ENCODE peak calls at places on chromosomes 11 and 22, in five cellular contexts. One of them, this sample, is unnamed. For H3K4me1, the result is how much of the 10 kb centered on the place peaks cover.

GRCh38 chr22:47374901-47375575 is 612.6 kb downstream of the TBC1D22A start:
- DNase-seq in body of pancreas: no peak
- DNase-seq in esophagus muscularis mucosa: no peak
- DNase-seq in colonic mucosa: no peak
- DNase-seq in upper lobe of left lung: peak
- DNase-seq in this sample: no peak

GRCh38 chr22:41184679-41185078 is 20.4 kb upstream of the L3MBTL2 start:
- DNase-seq in upper lobe of left lung: no peak
- DNase-seq in body of pancreas: no peak
- DNase-seq in colonic mucosa: no peak
- DNase-seq in esophagus muscularis mucosa: no peak
- DNase-seq in this sample: no peak

GRCh38 chr22:24474221-24474620 is 20.9 kb upstream of the UPB1 start:
- DNase-seq in esophagus muscularis mucosa: no peak
- DNase-seq in colonic mucosa: no peak
- DNase-seq in body of pancreas: no peak
- DNase-seq in upper lobe of left lung: no peak
- DNase-seq in this sample: no peak

GRCh38 chr11:92225206-92225562 is 566 bp downstream of the FAT3 start:
- DNase-seq in body of pancreas: no peak
- DNase-seq in upper lobe of left lung: peak
- DNase-seq in colonic mucosa: no peak
- DNase-seq in esophagus muscularis mucosa: no peak
- DNase-seq in this sample: no peak

GRCh38 chr11:116703421-116703820 is 69.4 kb downstream of the BUD13 start:
- DNase-seq in colonic mucosa: no peak
- DNase-seq in esophagus muscularis mucosa: no peak
- DNase-seq in body of pancreas: peak
- DNase-seq in upper lobe of left lung: no peak
- DNase-seq in this sample: peak

GRCh38 chr22:21094911-21095772 is 49.4 kb downstream of the LRRC74B start:
- DNase-seq in esophagus muscularis mucosa: peak
- DNase-seq in colonic mucosa: no peak
- DNase-seq in upper lobe of left lung: no peak
- DNase-seq in body of pancreas: no peak
- DNase-seq in this sample: no peak

GRCh38 chr11:26276798-26277424 is 55.0 kb upstream of the ANO3 start:
- DNase-seq in body of pancreas: peak
- DNase-seq in esophagus muscularis mucosa: no peak
- DNase-seq in upper lobe of left lung: no peak
- DNase-seq in colonic mucosa: peak
- DNase-seq in this sample: peak

GRCh38 chr11:32438346-32438882 is 3.1 kb upstream of the WT1 start:
- DNase-seq in body of pancreas: no peak
- DNase-seq in esophagus muscularis mucosa: no peak
- DNase-seq in colonic mucosa: no peak
- DNase-seq in upper lobe of left lung: no peak
- DNase-seq in this sample: no peak

GRCh38 chr11:41301023-41301422 is 158.4 kb downstream of the LRRC4C start:
- DNase-seq in upper lobe of left lung: no peak
- DNase-seq in esophagus muscularis mucosa: no peak
- DNase-seq in colonic mucosa: no peak
- DNase-seq in body of pancreas: no peak
- DNase-seq in this sample: peak

GRCh38 chr11:2919188-2919587 is 10.0 kb downstream of the PHLDA2 start:
- DNase-seq in esophagus muscularis mucosa: no peak
- DNase-seq in colonic mucosa: no peak
- DNase-seq in body of pancreas: no peak
- DNase-seq in upper lobe of left lung: peak
- DNase-seq in this sample: no peak

GRCh38 chr11:43933608-43934358 is 8.7 kb upstream of the C11orf96 start:
- DNase-seq in esophagus muscularis mucosa: no peak
- DNase-seq in body of pancreas: no peak
- DNase-seq in colonic mucosa: no peak
- DNase-seq in upper lobe of left lung: no peak
- DNase-seq in this sample: no peak

GRCh38 chr11:10659339-10660216 is 34.0 kb downstream of the IRAG1 start:
- DNase-seq in body of pancreas: peak
- DNase-seq in upper lobe of left lung: no peak
- DNase-seq in esophagus muscularis mucosa: no peak
- DNase-seq in colonic mucosa: no peak
- DNase-seq in this sample: peak

GRCh38 chr11:16410479-16410878 is 54.1 kb upstream of the SOX6 start:
- DNase-seq in body of pancreas: no peak
- DNase-seq in esophagus muscularis mucosa: no peak
- DNase-seq in colonic mucosa: no peak
- DNase-seq in upper lobe of left lung: no peak
- DNase-seq in this sample: peak

GRCh38 chr22:39518996-39519680 is 1.2 kb upstream of the ATF4 start:
- DNase-seq in esophagus muscularis mucosa: no peak
- DNase-seq in body of pancreas: no peak
- DNase-seq in colonic mucosa: peak
- DNase-seq in upper lobe of left lung: no peak
- DNase-seq in this sample: peak

GRCh38 chr11:117769530-117769929 is 27.5 kb downstream of the DSCAML1 start:
- DNase-seq in colonic mucosa: no peak
- DNase-seq in esophagus muscularis mucosa: no peak
- DNase-seq in body of pancreas: no peak
- DNase-seq in upper lobe of left lung: no peak
- DNase-seq in this sample: no peak

GRCh38 chr11:128733440-128734115 is 39.7 kb downstream of the FLI1 start:
- DNase-seq in upper lobe of left lung: no peak
- DNase-seq in colonic mucosa: no peak
- DNase-seq in esophagus muscularis mucosa: no peak
- DNase-seq in body of pancreas: no peak
- DNase-seq in this sample: no peak

GRCh38 chr11:134763030-134763388 is 351.0 kb upstream of the B3GAT1 start:
- DNase-seq in esophagus muscularis mucosa: peak
- DNase-seq in colonic mucosa: no peak
- DNase-seq in upper lobe of left lung: peak
- DNase-seq in body of pancreas: no peak
- DNase-seq in this sample: no peak

GRCh38 chr11:45941285-45941684 is 18.8 kb downstream of the LARGE2 start:
- DNase-seq in body of pancreas: no peak
- DNase-seq in esophagus muscularis mucosa: no peak
- DNase-seq in upper lobe of left lung: no peak
- DNase-seq in colonic mucosa: no peak
- DNase-seq in this sample: no peak

GRCh38 chr11:104668797-104669463 is 229.3 kb downstream of the CASP12 start:
- DNase-seq in colonic mucosa: no peak
- DNase-seq in upper lobe of left lung: no peak
- DNase-seq in body of pancreas: no peak
- DNase-seq in esophagus muscularis mucosa: no peak
- DNase-seq in this sample: no peak

GRCh38 chr11:130278151-130278550 is 36.6 kb downstream of the ZBTB44 start:
- DNase-seq in body of pancreas: no peak
- DNase-seq in colonic mucosa: no peak
- DNase-seq in esophagus muscularis mucosa: no peak
- DNase-seq in upper lobe of left lung: no peak
- DNase-seq in this sample: no peak

GRCh38 chr22:46139895-46140350 is 10.4 kb upstream of the PPARA start:
- DNase-seq in body of pancreas: peak
- DNase-seq in colonic mucosa: no peak
- DNase-seq in upper lobe of left lung: peak
- DNase-seq in esophagus muscularis mucosa: no peak
- DNase-seq in this sample: no peak

GRCh38 chr11:36500315-36500721 is 9.8 kb downstream of the TRAF6 start:
- DNase-seq in upper lobe of left lung: no peak
- DNase-seq in esophagus muscularis mucosa: no peak
- DNase-seq in colonic mucosa: peak
- DNase-seq in body of pancreas: peak
- DNase-seq in this sample: no peak

GRCh38 chr11:93291889-93292288 is 38.7 kb upstream of the DEUP1 start:
- DNase-seq in upper lobe of left lung: no peak
- DNase-seq in colonic mucosa: no peak
- DNase-seq in esophagus muscularis mucosa: no peak
- DNase-seq in body of pancreas: no peak
- DNase-seq in this sample: no peak

DNA sequence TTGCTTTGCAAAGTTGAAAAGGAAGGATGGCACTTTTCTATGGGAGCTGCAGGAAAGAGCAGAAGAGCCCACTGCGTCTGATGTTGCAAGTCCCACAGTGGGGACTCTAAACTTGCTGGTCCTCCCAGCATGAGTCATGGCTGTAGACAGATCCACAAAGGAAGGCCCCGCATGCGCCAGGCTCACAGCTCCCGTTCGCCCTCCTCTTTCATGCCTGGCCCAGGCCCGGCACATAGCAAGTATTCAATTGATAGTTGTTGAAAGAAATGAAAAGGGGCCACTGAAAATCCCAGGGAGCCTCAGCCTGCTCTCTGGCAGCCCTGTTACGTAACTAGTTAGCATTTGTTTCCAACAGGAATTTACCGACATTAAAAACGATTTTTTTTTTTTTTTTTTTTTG is 18.9 kb downstream of the AP1B1 start:
- DNase-seq in body of pancreas: peak
- DNase-seq in upper lobe of left lung: no peak
- DNase-seq in colonic mucosa: no peak
- DNase-seq in esophagus muscularis mucosa: no peak
- DNase-seq in this sample: peak
- H3K4me1 ChIP-seq in body of pancreas: under half
- H3K4me1 ChIP-seq in upper lobe of left lung: under half
- H3K4me1 ChIP-seq in colonic mucosa: under half
- H3K4me1 ChIP-seq in esophagus muscularis mucosa: under half
- H3K4me1 ChIP-seq in this sample: under half

GRCh38 chr11:33696931-33697638 is 3.5 kb downstream of the C11orf91 start:
- DNase-seq in upper lobe of left lung: no peak
- DNase-seq in body of pancreas: no peak
- DNase-seq in colonic mucosa: no peak
- DNase-seq in esophagus muscularis mucosa: no peak
- DNase-seq in this sample: no peak

GRCh38 chr11:33697997-33698396 is 2.6 kb downstream of the C11orf91 start:
- DNase-seq in body of pancreas: no peak
- DNase-seq in colonic mucosa: no peak
- DNase-seq in upper lobe of left lung: no peak
- DNase-seq in esophagus muscularis mucosa: no peak
- DNase-seq in this sample: no peak

GRCh38 chr11:33699515-33700424 is 856 bp downstream of the C11orf91 start:
- DNase-seq in body of pancreas: peak
- DNase-seq in esophagus muscularis mucosa: no peak
- DNase-seq in colonic mucosa: peak
- DNase-seq in upper lobe of left lung: peak
- DNase-seq in this sample: no peak

GRCh38 chr11:33700425-33701271 is at the start of gene C11orf91:
- DNase-seq in esophagus muscularis mucosa: peak
- DNase-seq in upper lobe of left lung: peak
- DNase-seq in colonic mucosa: peak
- DNase-seq in body of pancreas: peak
- DNase-seq in this sample: peak

GRCh38 chr11:33698921-33699320 is 1.7 kb downstream of the C11orf91 start:
- DNase-seq in body of pancreas: no peak
- DNase-seq in esophagus muscularis mucosa: no peak
- DNase-seq in colonic mucosa: no peak
- DNase-seq in upper lobe of left lung: no peak
- DNase-seq in this sample: no peak
- H3K4me1 ChIP-seq in body of pancreas: half or more
- H3K4me1 ChIP-seq in esophagus muscularis mucosa: half or more
- H3K4me1 ChIP-seq in colonic mucosa: under half
- H3K4me1 ChIP-seq in upper lobe of left lung: under half
- H3K4me1 ChIP-seq in this sample: under half

DNA sequence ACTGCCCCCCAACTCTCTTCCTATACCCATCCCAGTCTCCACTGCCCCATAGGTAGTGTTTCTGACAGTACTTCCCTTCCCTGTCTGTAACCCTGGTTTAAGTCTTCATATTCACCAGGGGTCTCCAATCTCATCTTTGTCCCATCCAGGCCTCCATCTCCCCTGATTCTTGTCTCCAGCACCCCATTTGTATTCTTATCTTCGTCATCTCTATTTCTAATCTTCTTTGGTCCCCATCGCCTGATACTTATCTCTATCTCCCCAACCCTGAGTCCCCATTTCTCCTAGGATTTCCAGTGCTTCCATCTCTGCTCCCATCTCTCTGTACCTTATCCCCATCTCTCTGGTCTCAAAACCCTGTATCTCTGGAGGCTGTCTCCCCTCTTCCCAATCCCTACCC is 1.8 kb downstream of the PHOX2A start:
- DNase-seq in colonic mucosa: no peak
- DNase-seq in esophagus muscularis mucosa: no peak
- DNase-seq in body of pancreas: no peak
- DNase-seq in upper lobe of left lung: no peak
- DNase-seq in this sample: no peak
- H3K4me1 ChIP-seq in colonic mucosa: under half
- H3K4me1 ChIP-seq in esophagus muscularis mucosa: half or more
- H3K4me1 ChIP-seq in body of pancreas: under half
- H3K4me1 ChIP-seq in upper lobe of left lung: under half
- H3K4me1 ChIP-seq in this sample: under half

GRCh38 chr22:37014835-37015586 is 4.2 kb downstream of the TST start:
- DNase-seq in esophagus muscularis mucosa: no peak
- DNase-seq in body of pancreas: no peak
- DNase-seq in upper lobe of left lung: no peak
- DNase-seq in colonic mucosa: no peak
- DNase-seq in this sample: no peak
- H3K4me1 ChIP-seq in esophagus muscularis mucosa: half or more
- H3K4me1 ChIP-seq in body of pancreas: half or more
- H3K4me1 ChIP-seq in upper lobe of left lung: under half
- H3K4me1 ChIP-seq in colonic mucosa: under half
- H3K4me1 ChIP-seq in this sample: under half

DNA sequence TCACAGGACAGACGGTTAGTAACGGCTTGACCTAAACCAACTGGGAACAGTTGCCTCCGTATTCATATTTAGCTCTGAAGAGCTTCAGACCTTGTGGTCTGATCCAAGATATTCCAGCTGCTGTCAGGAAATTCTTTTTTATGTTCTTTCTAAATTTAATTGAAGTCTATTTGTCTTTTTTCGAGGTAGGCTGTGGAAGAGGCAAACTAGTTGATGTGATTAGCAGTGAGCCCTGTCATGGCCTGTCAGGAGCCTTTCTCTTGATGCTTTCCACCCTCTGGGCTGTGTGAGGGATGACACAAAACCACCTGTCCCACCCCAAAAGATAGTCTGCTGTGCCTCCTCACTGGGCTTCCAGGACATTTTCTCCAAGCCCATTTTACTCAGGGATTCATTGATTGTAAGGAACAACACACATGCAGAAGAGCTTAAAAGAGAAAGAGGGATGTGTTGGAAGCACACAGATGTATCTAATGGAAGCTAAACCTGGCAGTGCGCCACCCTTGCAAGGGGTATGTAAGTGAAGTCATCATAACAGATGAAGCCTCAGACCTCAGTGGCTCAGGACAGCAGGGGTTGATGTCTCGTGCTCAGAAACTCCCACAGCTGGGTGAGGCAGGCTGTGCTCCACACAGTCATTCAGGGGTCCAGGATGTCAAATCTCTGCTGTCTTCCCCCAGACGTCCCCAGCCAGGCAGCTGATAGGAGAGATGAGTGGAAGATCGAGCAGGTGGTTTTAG is 170.0 kb downstream of the NCAM1 start:
- DNase-seq in esophagus muscularis mucosa: no peak
- DNase-seq in colonic mucosa: no peak
- DNase-seq in upper lobe of left lung: no peak
- DNase-seq in body of pancreas: no peak
- DNase-seq in this sample: no peak
- H3K4me1 ChIP-seq in esophagus muscularis mucosa: under half
- H3K4me1 ChIP-seq in colonic mucosa: under half
- H3K4me1 ChIP-seq in upper lobe of left lung: under half
- H3K4me1 ChIP-seq in body of pancreas: under half
- H3K4me1 ChIP-seq in this sample: under half

GRCh38 chr22:29912605-29913398 is 29.8 kb downstream of the MTMR3 start:
- DNase-seq in body of pancreas: no peak
- DNase-seq in colonic mucosa: no peak
- DNase-seq in upper lobe of left lung: no peak
- DNase-seq in esophagus muscularis mucosa: no peak
- DNase-seq in this sample: no peak
- H3K4me1 ChIP-seq in body of pancreas: under half
- H3K4me1 ChIP-seq in colonic mucosa: under half
- H3K4me1 ChIP-seq in upper lobe of left lung: under half
- H3K4me1 ChIP-seq in esophagus muscularis mucosa: half or more
- H3K4me1 ChIP-seq in this sample: half or more